ENCODE peak calls at places on chromosomes 7 and 10, in ten cellular contexts. L is epithelial cell of proximal tubule, U is transverse colon, Z is tibial artery, A is astrocyte of the cerebellum, N is thoracic aorta, P is adipocyte, S is adrenal gland, O is lower lobe of right lung, E is heart left ventricle. M is an unnamed sample.

GRCh38 chr7:77887567-77887966 is 89.0 kb downstream of the PHTF2 start:
- DNase-seq in L (peak; percentile 63), U (no peak), Z (no peak), A (peak; percentile 9), N (no peak), P (peak; percentile 65), S (no peak), O (no peak), E (no peak), M (peak; percentile 25)

GRCh38 chr7:35701287-35701686 is 6.4 kb upstream of the HERPUD2 start:
- DNase-seq in L (no peak), U (no peak), Z (no peak), A (no peak), N (no peak), P (no peak), S (no peak), O (no peak), E (no peak), M (no peak)

GRCh38 chr7:45940939-45941338 is 19.9 kb upstream of the IGFBP3 start:
- DNase-seq in L (no peak), U (no peak), Z (no peak), A (no peak), N (no peak), P (no peak), S (no peak), O (no peak), E (no peak), M (no peak)

GRCh38 chr10:21184984-21185383 is 287.9 kb upstream of the NEBL start:
- DNase-seq in L (no peak), U (no peak), Z (no peak), A (no peak), N (no peak), P (no peak), S (no peak), O (no peak), E (no peak), M (no peak)

GRCh38 chr7:158943234-158943633 is 86.9 kb downstream of the DYNC2I1 start:
- DNase-seq in L (no peak), U (no peak), Z (no peak), A (no peak), N (no peak), P (no peak), S (no peak), O (no peak), E (no peak), M (no peak)

GRCh38 chr10:44978570-44979280 is at the start of gene DEPP1:
- DNase-seq in L (peak; percentile 86), U (peak; percentile 94), Z (peak; percentile 97), A (peak; percentile 77), N (peak; percentile 87), P (peak; percentile 90), S (peak; percentile 95), O (peak; percentile 95), E (peak; percentile 93), M (peak; percentile 92)

GRCh38 chr7:111982133-111982532 is 224.1 kb downstream of the DOCK4 start:
- DNase-seq in L (no peak), U (no peak), Z (no peak), A (no peak), N (no peak), P (no peak), S (no peak), O (no peak), E (no peak), M (no peak)

GRCh38 chr10:104680467-104681401 is 39.6 kb downstream of the SORCS3 start:
- DNase-seq in L (peak; percentile 27), U (no peak), Z (no peak), A (no peak), N (no peak), P (no peak), S (no peak), O (no peak), E (no peak), M (peak; percentile 23)

GRCh38 chr7:27459729-27460048 is 203.0 kb downstream of the HIBADH start:
- DNase-seq in L (no peak), U (no peak), Z (no peak), A (no peak), N (no peak), P (no peak), S (no peak), O (no peak), E (no peak), M (no peak)

GRCh38 chr7:130887182-130888016 is 153.4 kb upstream of the KLF14 start:
- DNase-seq in L (no peak), U (no peak), Z (no peak), A (no peak), N (no peak), P (peak; percentile 86), S (peak; percentile 13), O (no peak), E (no peak), M (no peak)
- H3K4me3 ChIP-seq in L (no peak overlapping the region), U (no peak overlapping the region), Z (no peak overlapping the region), A (no peak overlapping the region), N (no peak overlapping the region), P (peak overlapping the region; percentile 25), S (no peak overlapping the region), O (no peak overlapping the region), E (no peak overlapping the region), M (no peak overlapping the region)

GRCh38 chr7:30916255-30916654 is 4.6 kb downstream of the AQP1 start:
- DNase-seq in L (no peak), U (no peak), Z (no peak), A (no peak), N (no peak), P (no peak), S (no peak), O (no peak), E (no peak), M (no peak)

GRCh38 chr7:30915751-30916150 is 4.1 kb downstream of the AQP1 start:
- DNase-seq in L (no peak), U (no peak), Z (no peak), A (no peak), N (no peak), P (no peak), S (no peak), O (peak; percentile 23), E (no peak), M (no peak)

GRCh38 chr7:30912986-30913671 is 1.5 kb downstream of the AQP1 start:
- DNase-seq in L (no peak), U (no peak), Z (no peak), A (no peak), N (no peak), P (no peak), S (no peak), O (no peak), E (no peak), M (no peak)

GRCh38 chr7:30913821-30914515 is 2.3 kb downstream of the AQP1 start:
- DNase-seq in L (no peak), U (peak; percentile 42), Z (no peak), A (no peak), N (no peak), P (no peak), S (no peak), O (no peak), E (no peak), M (no peak)

GRCh38 chr7:30914611-30915601 is 3.3 kb downstream of the AQP1 start:
- DNase-seq in L (no peak), U (no peak), Z (peak; percentile 95), A (no peak), N (peak; percentile 79), P (peak; percentile 30), S (no peak), O (peak; percentile 28), E (peak; percentile 59), M (peak; percentile 34)
- H3K4me3 ChIP-seq in L (peak overlapping the region; percentile 57), U (no peak overlapping the region), Z (peak overlapping the region; percentile 59), A (no peak overlapping the region), N (peak overlapping the region; percentile 80), P (no peak overlapping the region), S (no peak overlapping the region), O (peak overlapping the region; percentile 70), E (peak overlapping the region; percentile 45), M (no peak overlapping the region)

GRCh38 chr10:86724445-86724844 is 32.0 kb upstream of the BMPR1A start:
- DNase-seq in L (no peak), U (no peak), Z (no peak), A (no peak), N (no peak), P (no peak), S (no peak), O (no peak), E (no peak), M (no peak)

GRCh38 chr10:86723009-86723408 is 33.4 kb upstream of the BMPR1A start:
- DNase-seq in L (no peak), U (no peak), Z (no peak), A (no peak), N (no peak), P (no peak), S (no peak), O (no peak), E (no peak), M (no peak)

GRCh38 chr10:86727992-86728559 is 28.3 kb upstream of the BMPR1A start:
- DNase-seq in L (no peak), U (no peak), Z (no peak), A (no peak), N (no peak), P (no peak), S (no peak), O (no peak), E (no peak), M (no peak)

GRCh38 chr10:86727459-86727858 is 29.0 kb upstream of the BMPR1A start:
- DNase-seq in L (no peak), U (no peak), Z (peak; percentile 16), A (no peak), N (no peak), P (no peak), S (no peak), O (no peak), E (no peak), M (no peak)

GRCh38 chr10:86725980-86726976 is 30.1 kb upstream of the BMPR1A start:
- DNase-seq in L (no peak), U (no peak), Z (peak; percentile 38), A (no peak), N (no peak), P (no peak), S (no peak), O (no peak), E (no peak), M (no peak)
- H3K4me3 ChIP-seq in L (no peak overlapping the region), U (no peak overlapping the region), Z (no peak overlapping the region), A (no peak overlapping the region), N (no peak overlapping the region), P (no peak overlapping the region), S (no peak overlapping the region), O (no peak overlapping the region), E (no peak overlapping the region), M (no peak overlapping the region)

GRCh38 chr10:29658984-29659769 is 24.4 kb upstream of the SVIL start:
- DNase-seq in L (peak; percentile 100), U (peak; percentile 29), Z (peak; percentile 87), A (peak; percentile 99), N (no peak), P (peak; percentile 96), S (peak; percentile 76), O (peak; percentile 67), E (peak; percentile 50), M (peak; percentile 100)
- H3K4me3 ChIP-seq in L (no peak overlapping the region), U (no peak overlapping the region), Z (peak overlapping the region; percentile 4), A (no peak overlapping the region), N (peak overlapping the region; percentile 16), P (peak overlapping the region; percentile 26), S (no peak overlapping the region), O (no peak overlapping the region), E (no peak overlapping the region), M (no peak overlapping the region)

GRCh38 chr10:125192005-125192404 is 31.6 kb upstream of the CTBP2 start:
- DNase-seq in L (no peak), U (no peak), Z (no peak), A (no peak), N (no peak), P (no peak), S (no peak), O (no peak), E (no peak), M (no peak)
- H3K4me3 ChIP-seq in L (no peak overlapping the region), U (no peak overlapping the region), Z (no peak overlapping the region), A (no peak overlapping the region), N (no peak overlapping the region), P (no peak overlapping the region), S (no peak overlapping the region), O (no peak overlapping the region), E (no peak overlapping the region), M (no peak overlapping the region)

M was measured in kidney epithelial cell.